ENCODE peak calls at places on chromosome 2, in seven cellular contexts. B is right cardiac atrium, X is brain microvascular endothelial cell, J is NB4, L is fibroblast of lung, W is Peyer's patch, N is suprapubic skin. A is an unnamed sample.

GRCh38 chr2:108587621-108588020 is 53.4 kb downstream of the LIMS1 start:
- DNase-seq in B (peak), X (peak), J (no peak), L (peak), W (no peak), N (peak), A (peak)

GRCh38 chr2:11663427-11663826 is 6.6 kb downstream of the NTSR2 start:
- DNase-seq in W (no peak), J (no peak), X (no peak), B (no peak), L (peak), N (no peak), A (no peak)

GRCh38 chr2:57497489-57498096 is 549.0 kb upstream of the VRK2 start:
- DNase-seq in X (peak), L (peak), N (no peak), J (peak), B (peak), W (peak), A (peak)

GRCh38 chr2:31957748-31958717 is 52.8 kb downstream of the MEMO1 start:
- DNase-seq in W (no peak), B (no peak), J (no peak), N (no peak), L (no peak), X (no peak), A (no peak)

GRCh38 chr2:10431797-10432196 is 16.3 kb downstream of the ODC1 start:
- DNase-seq in W (no peak), X (no peak), N (no peak), L (no peak), B (no peak), J (no peak), A (no peak)

GRCh38 chr2:109438773-109439191 is 175.0 kb downstream of the SEPTIN10 start:
- DNase-seq in L (peak), X (peak), N (no peak), B (peak), J (no peak), W (no peak), A (peak)

GRCh38 chr2:151862688-151863087 is 34.5 kb upstream of the ARL5A start:
- DNase-seq in J (no peak), B (no peak), W (no peak), L (no peak), X (no peak), N (no peak), A (no peak)

GRCh38 chr2:109320195-109320935 is 191.4 kb downstream of the SH3RF3 start:
- DNase-seq in W (no peak), B (no peak), J (no peak), N (no peak), X (peak), L (no peak), A (no peak)

GRCh38 chr2:62578837-62579640 is 73.0 kb upstream of the TMEM17 start:
- DNase-seq in B (no peak), W (no peak), N (no peak), J (no peak), X (peak), L (peak), A (peak)

GRCh38 chr2:169360984-169361705 is 1.2 kb downstream of the LRP2 start:
- DNase-seq in L (peak), B (no peak), J (no peak), X (no peak), W (no peak), N (no peak), A (no peak)

GRCh38 chr2:1632006-1632348 is 112.3 kb downstream of the PXDN start:
- DNase-seq in W (no peak), X (peak), J (no peak), L (peak), B (no peak), N (no peak), A (no peak)

GRCh38 chr2:147628971-147629421 is 215.8 kb upstream of the ACVR2A start:
- DNase-seq in B (no peak), N (no peak), J (no peak), L (no peak), X (no peak), W (no peak), A (no peak)

DNA sequence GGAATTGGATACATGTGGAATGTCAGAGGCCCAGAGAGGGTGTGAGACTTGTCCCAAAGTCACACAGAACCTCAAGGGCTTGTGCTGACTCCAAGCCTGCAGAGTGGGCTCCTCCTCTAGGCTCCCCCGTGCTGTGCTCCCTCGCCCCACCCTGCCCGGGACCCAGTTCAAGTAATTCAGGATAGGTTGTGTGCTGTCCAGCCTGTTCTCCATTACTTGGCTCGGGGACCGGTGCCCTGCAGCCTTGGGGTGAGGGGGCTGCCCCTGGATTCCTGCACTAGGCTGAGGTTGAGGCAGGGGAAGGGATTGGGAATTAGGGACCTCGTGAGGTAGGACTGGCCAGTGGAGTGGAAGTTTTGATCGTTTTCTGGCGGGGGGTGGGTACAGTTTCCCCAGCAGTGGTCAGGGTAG is 2.8 kb downstream of the CTDSP1 start:
- DNase-seq in X (no peak), L (no peak), N (no peak), J (peak), B (peak), W (no peak), A (no peak)
- H3K4me3 ChIP-seq in X (no peak), L (no peak), N (peak), J (peak), B (no peak), W (no peak), A (no peak)

GRCh38 chr2:106098664-106099063 is 95.4 kb downstream of the UXS1 start:
- DNase-seq in L (no peak), J (no peak), W (no peak), N (no peak), B (no peak), X (no peak), A (no peak)

GRCh38 chr2:106098081-106098480 is 96.0 kb downstream of the UXS1 start:
- DNase-seq in W (no peak), L (peak), N (no peak), X (no peak), B (no peak), J (peak), A (peak)

GRCh38 chr2:106095478-106096392 is 98.4 kb downstream of the UXS1 start:
- DNase-seq in N (no peak), J (no peak), W (peak), L (no peak), B (peak), X (no peak), A (no peak)

GRCh38 chr2:106097370-106098000 is 96.6 kb downstream of the UXS1 start:
- DNase-seq in B (no peak), J (no peak), W (no peak), X (no peak), L (no peak), N (no peak), A (no peak)

DNA sequence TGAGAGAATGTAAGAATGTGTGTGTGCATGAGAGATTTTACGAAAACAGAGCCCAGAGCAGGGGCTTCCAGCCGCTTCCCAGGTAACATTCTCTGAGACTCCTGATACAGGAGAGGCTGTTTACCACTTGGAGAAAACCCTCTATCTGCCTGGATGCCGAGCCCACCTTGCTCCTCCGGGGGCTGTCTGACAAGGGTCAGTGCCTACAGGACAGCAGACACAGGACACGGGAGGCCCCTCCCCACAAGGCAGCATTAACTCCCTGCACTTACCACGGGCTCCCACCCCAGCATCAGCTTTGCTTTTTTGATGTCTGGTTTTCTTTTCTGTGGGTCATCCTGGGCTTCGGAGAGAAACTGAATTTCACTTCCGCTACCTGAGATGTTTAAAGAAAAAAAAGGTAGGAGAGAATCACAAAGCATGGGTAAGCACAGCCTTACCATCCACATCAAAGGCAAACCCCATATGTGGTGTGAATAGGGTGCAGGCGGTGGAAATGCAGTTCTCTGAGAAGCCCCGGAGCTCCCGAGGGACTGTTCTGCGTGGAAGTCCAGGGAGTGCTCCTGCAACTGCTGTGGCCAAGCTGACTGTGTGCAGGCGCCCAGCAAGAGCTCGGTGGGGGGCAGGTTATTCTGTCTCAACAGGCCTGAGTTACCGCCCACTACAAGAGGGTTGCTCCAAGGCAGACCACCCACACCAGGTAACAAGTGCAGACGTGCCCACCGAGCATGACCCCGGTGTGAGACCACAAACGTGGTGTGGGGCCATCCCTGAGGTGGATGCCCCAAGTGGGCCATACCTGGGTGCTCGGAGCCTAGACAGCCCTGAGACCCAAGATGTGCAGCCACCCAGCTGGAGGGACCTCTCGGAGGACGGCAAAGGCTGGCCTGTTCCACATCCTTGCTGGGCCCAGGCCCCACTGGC is 97.4 kb downstream of the UXS1 start:
- DNase-seq in W (no peak), J (no peak), N (no peak), X (no peak), L (no peak), B (no peak), A (no peak)
- H3K4me3 ChIP-seq in W (no peak), J (no peak), N (no peak), X (no peak), L (no peak), B (no peak), A (no peak)

GRCh38 chr2:41937921-41938708 is 109.7 kb upstream of the PKDCC start:
- DNase-seq in N (no peak), B (peak), X (no peak), L (no peak), W (no peak), J (no peak), A (no peak)
- H3K4me3 ChIP-seq in N (no peak), B (no peak), X (no peak), L (no peak), W (no peak), J (no peak), A (no peak)

DNA sequence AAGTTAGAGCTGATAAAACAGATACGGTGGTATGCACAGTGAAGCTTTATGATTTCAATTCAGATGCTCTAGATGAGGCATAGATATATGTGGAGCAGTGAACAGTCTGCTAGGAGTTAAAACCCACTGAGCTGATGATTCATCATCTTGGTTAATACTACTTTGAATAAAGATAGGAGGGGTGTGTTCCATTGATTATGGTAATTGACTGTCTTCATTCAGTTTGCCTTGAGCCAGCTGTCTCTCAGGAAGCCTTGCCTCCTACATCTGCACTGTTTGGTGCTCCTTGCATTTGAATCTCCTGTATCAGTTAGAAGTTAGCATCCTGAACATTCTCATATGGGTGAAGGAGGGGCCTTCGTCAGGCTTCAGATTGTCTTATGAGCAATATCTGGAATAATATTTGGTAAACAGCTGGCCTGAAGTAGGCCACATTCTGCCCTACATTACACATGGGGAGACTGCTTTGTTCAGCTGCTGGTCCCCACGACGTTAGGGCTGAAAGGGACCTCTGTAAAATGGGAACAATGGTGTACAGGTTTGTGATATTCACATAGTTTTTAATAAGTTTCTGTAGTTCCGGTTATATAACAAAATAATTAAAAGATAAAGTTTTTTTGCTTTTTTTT is 13.3 kb downstream of the MAP4K4 start:
- DNase-seq in W (no peak), L (peak), N (no peak), J (peak), X (no peak), B (no peak), A (peak)
- H3K4me3 ChIP-seq in W (no peak), L (no peak), N (no peak), J (no peak), X (no peak), B (no peak), A (no peak)

GRCh38 chr2:128362186-128362888 is 43.7 kb upstream of the HS6ST1 start:
- DNase-seq in L (no peak), J (no peak), X (no peak), B (no peak), W (no peak), N (no peak), A (no peak)
- H3K4me3 ChIP-seq in L (no peak), J (no peak), X (no peak), B (no peak), W (no peak), N (no peak), A (no peak)

GRCh38 chr2:111015256-111015655 is 105.5 kb upstream of the BCL2L11 start:
- DNase-seq in L (no peak), J (peak), W (no peak), N (no peak), B (no peak), X (no peak), A (no peak)
- H3K4me3 ChIP-seq in L (no peak), J (no peak), W (no peak), N (no peak), B (no peak), X (no peak), A (no peak)

GRCh38 chr2:8582850-8583399 is 98.9 kb upstream of the ID2 start:
- DNase-seq in L (no peak), B (no peak), X (no peak), W (no peak), N (peak), J (no peak), A (no peak)

GRCh38 chr2:8581601-8582041 is 100.2 kb upstream of the ID2 start:
- DNase-seq in B (no peak), J (no peak), L (no peak), X (no peak), W (no peak), N (no peak), A (no peak)

GRCh38 chr2:8584174-8585066 is 97.4 kb upstream of the ID2 start:
- DNase-seq in X (no peak), N (peak), B (no peak), J (no peak), W (peak), L (no peak), A (no peak)

GRCh38 chr2:8582191-8582849 is 99.5 kb upstream of the ID2 start:
- DNase-seq in J (no peak), L (no peak), W (no peak), N (no peak), X (no peak), B (no peak), A (no peak)

DNA sequence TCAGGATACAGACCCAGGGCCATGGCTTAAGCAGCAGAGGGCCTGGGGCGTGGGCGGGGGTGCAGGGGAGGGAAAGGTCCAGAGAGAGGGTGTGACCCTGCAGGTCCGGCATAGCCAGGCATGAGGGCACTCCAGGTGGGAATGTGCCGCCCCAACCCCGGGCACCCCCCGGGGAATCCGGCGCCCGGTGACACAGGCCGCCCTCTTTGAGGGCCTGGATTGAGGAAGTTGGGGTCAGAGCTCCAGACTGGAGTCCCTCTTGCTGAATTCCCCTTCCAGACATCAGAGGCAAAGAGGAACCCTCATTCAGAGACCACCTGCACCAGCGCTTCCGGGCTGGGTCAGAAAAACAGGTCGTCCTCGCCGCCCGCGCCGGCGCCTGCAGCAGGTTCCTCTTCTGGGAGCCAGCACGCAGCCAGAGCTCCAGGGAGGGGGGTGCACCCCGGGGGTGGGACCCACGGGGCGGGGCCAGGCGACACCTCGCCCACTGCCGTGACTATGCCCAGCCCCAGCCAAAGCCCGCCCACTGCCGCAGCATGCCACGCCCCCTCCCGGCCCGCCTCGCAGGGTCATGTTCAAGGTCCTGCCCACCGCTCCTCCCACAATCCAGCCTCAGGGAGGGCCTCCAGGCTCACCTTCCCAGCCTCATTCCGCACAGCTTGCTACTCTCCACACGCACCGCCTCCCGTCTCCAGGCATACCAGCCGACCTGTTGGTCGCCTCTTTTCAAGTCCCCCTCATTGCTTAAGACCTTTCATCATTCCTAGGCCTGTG is 98.3 kb upstream of the ID2 start:
- DNase-seq in L (peak), N (peak), J (peak), B (peak), W (peak), X (peak), A (peak)
- H3K4me3 ChIP-seq in L (no peak), N (peak), J (peak), B (no peak), W (peak), X (peak), A (no peak)